ENCODE peak calls at places on chromosomes 2 and 18, in seven cellular contexts. U, V, L, M, Z, S and P are unnamed samples.
A peak's percentile ranks its signal among the peaks of the same experiment; 100 is the strongest.

GRCh38 chr2:95574506-95574905 is 17.3 kb upstream of the TRIM43 start:
- DNase-seq in M (no peak), Z (no peak), U (no peak), S (no peak), V (no peak), L (no peak), P (no peak)

GRCh38 chr2:172311921-172312345 is 115.5 kb upstream of the ITGA6 start:
- DNase-seq in Z (no peak), M (no peak), S (no peak), L (peak; percentile 55), V (no peak), U (no peak), P (no peak)

GRCh38 chr18:54261894-54262293 is 7.4 kb upstream of the POLI start:
- DNase-seq in V (peak; percentile 83), U (no peak), L (no peak), Z (no peak), S (no peak), M (no peak), P (no peak)

GRCh38 chr2:236073246-236073645 is 94.9 kb downstream of the GBX2 start:
- DNase-seq in M (no peak), U (no peak), L (no peak), V (no peak), Z (no peak), S (no peak), P (no peak)

GRCh38 chr18:11993264-11993916 is 12.1 kb downstream of the IMPA2 start:
- DNase-seq in L (no peak), V (no peak), S (no peak), M (no peak), U (peak; percentile 70), Z (no peak), P (no peak)

GRCh38 chr2:230664128-230664527 is 48.5 kb upstream of the CAB39 start:
- DNase-seq in V (no peak), L (no peak), M (no peak), U (no peak), Z (peak; percentile 58), S (no peak), P (peak; percentile 48)

GRCh38 chr2:109336296-109336695 is 207.3 kb downstream of the SH3RF3 start:
- DNase-seq in Z (no peak), L (no peak), V (no peak), M (no peak), S (no peak), U (no peak), P (no peak)

GRCh38 chr2:95220449-95220848 is 13.1 kb downstream of the ZNF892 start:
- DNase-seq in M (no peak), U (no peak), Z (no peak), V (no peak), L (no peak), S (no peak), P (no peak)

GRCh38 chr2:208040199-208041171 is 15.2 kb upstream of the PLEKHM3 start:
- DNase-seq in S (peak; percentile 29), V (peak; percentile 79), Z (peak; percentile 61), M (no peak), U (peak; percentile 86), L (peak; percentile 61), P (peak; percentile 70)

GRCh38 chr2:56130463-56131070 is 53.2 kb upstream of the CCDC85A start:
- DNase-seq in M (no peak), V (no peak), U (no peak), S (no peak), L (no peak), Z (peak; percentile 9), P (peak; percentile 49)

GRCh38 chr18:24991220-24991575 is 360.8 kb downstream of the ZNF521 start:
- DNase-seq in U (no peak), L (no peak), M (no peak), V (no peak), Z (no peak), S (no peak), P (no peak)

GRCh38 chr2:60739156-60739555 is 16.9 kb upstream of the PAPOLG start:
- DNase-seq in U (no peak), L (no peak), M (no peak), S (no peak), Z (no peak), V (no peak), P (no peak)

GRCh38 chr2:240928476-240929363 is 22.6 kb downstream of the CROCC2 start:
- DNase-seq in S (no peak), Z (no peak), M (no peak), V (peak; percentile 45), L (peak; percentile 8), U (peak; percentile 47), P (no peak)

GRCh38 chr18:42187611-42188378 is 232.8 kb downstream of the PIK3C3 start:
- DNase-seq in L (no peak), U (no peak), S (no peak), V (no peak), M (no peak), Z (peak; percentile 28), P (peak; percentile 23)

GRCh38 chr2:237763812-237764211 is 34.8 kb upstream of the RBM44 start:
- DNase-seq in U (no peak), S (no peak), V (no peak), L (no peak), Z (no peak), M (no peak), P (no peak)

GRCh38 chr2:237758165-237758564 is 40.4 kb upstream of the RBM44 start:
- DNase-seq in Z (no peak), S (no peak), V (no peak), L (no peak), U (no peak), M (no peak), P (no peak)

GRCh38 chr2:237759176-237759575 is 39.4 kb upstream of the RBM44 start:
- DNase-seq in U (no peak), S (no peak), V (no peak), M (no peak), L (no peak), Z (no peak), P (no peak)

GRCh38 chr2:237757616-237758015 is 41.0 kb upstream of the RBM44 start:
- DNase-seq in Z (no peak), V (no peak), S (no peak), L (no peak), U (no peak), M (no peak), P (no peak)

GRCh38 chr2:237760506-237761502 is 37.8 kb upstream of the RBM44 start:
- DNase-seq in L (no peak), V (no peak), S (no peak), Z (peak; percentile 38), M (no peak), U (no peak), P (no peak)
- H3K36me3 ChIP-seq in L (no peaks in the 10 kb centered on the region), V (peaks cover 91% of the 10 kb centered on the region), S (peaks cover 58% of the 10 kb centered on the region), Z (peaks cover 28% of the 10 kb centered on the region), M (peaks cover 48% of the 10 kb centered on the region), U (peaks cover 98% of the 10 kb centered on the region), P (peaks cover 31% of the 10 kb centered on the region)

GRCh38 chr2:46227674-46228289 is 69.4 kb upstream of the EPAS1 start:
- DNase-seq in L (no peak), V (no peak), M (no peak), Z (no peak), S (no peak), U (no peak), P (no peak)

GRCh38 chr2:46231721-46232120 is 65.5 kb upstream of the EPAS1 start:
- DNase-seq in V (no peak), Z (no peak), S (no peak), M (no peak), U (no peak), L (no peak), P (no peak)

GRCh38 chr2:46230677-46231425 is 66.4 kb upstream of the EPAS1 start:
- DNase-seq in L (no peak), S (no peak), Z (no peak), U (peak; percentile 53), V (no peak), M (no peak), P (no peak)

GRCh38 chr2:46230115-46230571 is 67.1 kb upstream of the EPAS1 start:
- DNase-seq in L (no peak), V (peak; percentile 81), M (no peak), S (peak; percentile 7), Z (no peak), U (peak; percentile 78), P (no peak)

DNA sequence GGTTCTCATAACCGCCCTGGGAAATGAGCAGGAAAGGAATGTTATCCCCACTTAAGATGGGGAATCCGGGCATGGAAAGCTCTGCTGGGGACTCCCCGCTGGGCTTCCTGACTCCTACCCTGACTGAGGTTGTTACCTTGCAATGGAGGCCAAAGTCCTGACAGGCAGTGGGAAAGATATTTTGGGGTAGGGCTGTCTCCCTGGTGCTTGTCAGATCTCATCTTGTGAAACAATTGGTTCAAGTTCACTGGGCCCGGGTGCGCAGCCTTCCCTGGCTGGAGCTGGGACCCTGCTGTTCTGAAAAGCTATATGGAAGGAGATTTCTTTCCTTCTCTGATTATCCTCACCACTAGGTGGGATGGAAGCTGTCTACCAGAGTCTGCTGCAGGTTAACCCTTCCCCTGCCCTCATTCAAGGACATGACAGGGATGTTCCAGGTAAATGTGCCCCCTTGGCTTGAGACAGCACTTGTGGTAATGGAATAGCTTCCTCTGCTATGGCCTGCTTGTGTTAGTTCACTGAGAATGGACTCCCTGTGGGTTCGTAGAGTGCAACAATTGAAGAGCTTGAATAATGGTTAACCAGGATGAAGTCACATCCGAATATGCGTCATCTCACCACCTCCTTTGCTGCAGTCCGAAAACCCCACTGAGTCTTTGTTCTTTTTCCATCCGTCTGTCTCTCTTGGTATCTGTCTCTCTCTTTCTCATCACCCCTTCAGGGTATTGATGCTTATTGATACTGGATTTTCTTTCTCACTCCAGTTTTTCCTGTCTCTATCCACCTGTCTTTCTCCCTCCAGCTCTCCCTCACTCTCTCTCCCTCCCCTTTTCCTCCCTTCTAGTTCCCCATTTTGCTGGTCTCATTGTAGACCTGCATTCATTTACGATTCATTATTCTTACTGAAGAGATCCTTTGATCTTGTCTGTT is 67.8 kb upstream of the EPAS1 start:
- DNase-seq in S (no peak), V (no peak), M (no peak), L (no peak), Z (peak; percentile 90), U (peak; percentile 49), P (peak; percentile 22)
- TF ChIP-seq CTCF in S (no peak), V (no peak), M (no peak), L (no peak), Z (peak; percentile 5), U (no peak), P (no peak)

DNA sequence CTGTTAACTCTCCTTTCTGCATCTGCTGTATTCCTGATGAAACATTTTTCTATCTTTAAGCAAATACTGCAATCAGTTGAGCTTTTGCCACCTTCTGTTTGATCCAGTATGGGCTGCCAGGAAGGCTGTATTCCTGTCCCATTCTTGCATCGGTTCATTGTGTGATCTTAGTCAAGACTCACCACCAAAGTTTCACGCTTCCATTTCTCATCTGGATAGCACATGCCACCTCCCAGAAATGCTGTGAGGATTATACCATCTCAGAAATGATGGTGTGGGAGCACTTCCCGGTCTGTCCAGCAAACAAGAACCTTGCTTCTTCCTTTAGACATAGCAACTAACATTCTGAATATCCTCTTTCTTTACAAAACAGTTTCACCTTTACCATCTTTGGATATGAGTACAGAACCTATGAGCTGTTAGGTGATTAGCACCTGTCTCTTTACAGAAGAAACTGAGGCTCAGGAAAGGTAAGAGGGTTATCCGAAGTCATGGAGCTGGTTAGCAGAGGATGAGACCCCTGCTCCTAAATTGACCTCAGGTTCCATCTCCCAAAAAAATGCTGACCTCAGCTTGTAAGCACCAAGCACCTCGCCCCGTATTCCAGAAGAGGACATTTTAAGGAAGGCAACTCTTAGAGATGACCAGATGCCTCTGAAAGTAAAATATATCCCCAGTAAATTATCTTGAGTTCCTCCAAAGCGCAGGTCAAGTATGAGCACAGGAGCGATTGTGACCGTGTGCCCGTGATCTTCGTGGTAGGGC is 56.8 kb downstream of the FEZ2 start:
- DNase-seq in V (no peak), M (no peak), Z (no peak), L (no peak), S (no peak), U (no peak), P (no peak)
- H3K36me3 ChIP-seq in V (peaks cover 87% of the 10 kb centered on the region), M (peaks cover 54% of the 10 kb centered on the region), Z (peaks cover 62% of the 10 kb centered on the region), L (peaks cover 4% of the 10 kb centered on the region), S (no peaks in the 10 kb centered on the region), U (peaks cover 84% of the 10 kb centered on the region), P (no peaks in the 10 kb centered on the region)

GRCh38 chr2:215826838-215827441 is 186.4 kb downstream of the MREG start:
- DNase-seq in U (no peak), V (no peak), Z (peak; percentile 46), S (no peak), L (no peak), M (no peak), P (peak; percentile 55)
- TF ChIP-seq CTCF in U (no peak), V (no peak), Z (no peak), S (no peak), L (no peak), M (no peak), P (peak; percentile 29)